ENCODE peak calls at places on chromosomes 12 and 14, in six cellular contexts. T, J, B, U, G and L are unnamed samples.

GRCh38 chr14:69891422-69891821 is 12.2 kb downstream of the SMOC1 start:
- DNase-seq in U (no peak), G (no peak), J (peak; percentile 17), T (no peak), B (no peak), L (peak; percentile 52)

GRCh38 chr14:58272589-58273372 is 25.6 kb upstream of the ARID4A start:
- DNase-seq in J (no peak), T (no peak), B (peak; percentile 29), G (no peak), U (peak; percentile 8), L (no peak)

GRCh38 chr12:132719954-132720324 is 9.3 kb downstream of the PGAM5 start:
- DNase-seq in T (no peak), B (no peak), U (no peak), J (no peak), G (no peak), L (no peak)

GRCh38 chr12:16612647-16613046 is 6.7 kb upstream of the LMO3 start:
- DNase-seq in T (no peak), B (no peak), J (no peak), U (no peak), G (no peak), L (no peak)

GRCh38 chr12:129067482-129067881 is 214.2 kb downstream of the GLT1D1 start:
- DNase-seq in U (no peak), T (no peak), G (no peak), B (no peak), J (no peak), L (no peak)

GRCh38 chr12:50197297-50197727 is 30.1 kb upstream of the CERS5 start:
- DNase-seq in U (no peak), G (no peak), J (no peak), B (peak; percentile 48), T (no peak), L (no peak)

GRCh38 chr14:104602933-104603325 is 1.6 kb downstream of the TMEM179 start:
- DNase-seq in B (no peak), J (no peak), G (no peak), U (no peak), T (no peak), L (no peak)

GRCh38 chr12:32535260-32535999 is 136.1 kb downstream of the FGD4 start:
- DNase-seq in G (no peak), T (peak; percentile 90), B (peak; percentile 89), J (no peak), U (peak; percentile 31), L (no peak)

GRCh38 chr14:94485944-94486841 is 10.2 kb upstream of the SERPINA9 start:
- DNase-seq in T (no peak), J (peak; percentile 88), G (peak; percentile 22), B (peak; percentile 24), U (peak; percentile 63), L (no peak)

GRCh38 chr14:77554816-77555599 is 56.4 kb upstream of the ISM2 start:
- DNase-seq in G (no peak), U (no peak), B (peak; percentile 60), J (peak; percentile 21), T (no peak), L (no peak)

GRCh38 chr12:42507589-42507988 is 82.0 kb downstream of the PRICKLE1 start:
- DNase-seq in U (no peak), T (no peak), J (no peak), G (no peak), B (no peak), L (no peak)

GRCh38 chr14:33836203-33836894 is 114.5 kb downstream of the EGLN3 start:
- DNase-seq in J (no peak), T (no peak), G (no peak), U (no peak), B (no peak), L (no peak)

GRCh38 chr12:99495797-99496196 is 151.8 kb upstream of the GARIN6 start:
- DNase-seq in T (no peak), G (no peak), J (no peak), B (no peak), U (no peak), L (no peak)

GRCh38 chr12:103198499-103198898 is 241.0 kb downstream of the ASCL1 start:
- DNase-seq in J (no peak), T (no peak), U (no peak), G (no peak), B (no peak), L (no peak)

GRCh38 chr12:110705309-110705708 is 16.4 kb upstream of the HVCN1 start:
- DNase-seq in U (no peak), J (no peak), B (no peak), G (no peak), T (no peak), L (no peak)

GRCh38 chr14:41957459-41957858 is 350.8 kb downstream of the LRFN5 start:
- DNase-seq in J (no peak), T (no peak), B (no peak), U (no peak), G (no peak), L (no peak)

GRCh38 chr12:5379737-5380496 is 52.0 kb upstream of the NTF3 start:
- DNase-seq in B (no peak), U (no peak), T (no peak), J (peak; percentile 18), G (peak; percentile 60), L (no peak)

GRCh38 chr12:88993655-88994054 is 358.6 kb downstream of the DUSP6 start:
- DNase-seq in B (peak; percentile 84), T (no peak), G (peak; percentile 63), J (no peak), U (peak; percentile 18), L (no peak)

GRCh38 chr12:120588948-120589930 is 8.0 kb upstream of the POP5 start:
- DNase-seq in B (no peak), T (peak; percentile 88), U (no peak), G (no peak), J (peak; percentile 81), L (no peak)

GRCh38 chr12:124994435-124994975 is 1.1 kb downstream of the BRI3BP start:
- DNase-seq in T (no peak), J (no peak), B (no peak), G (no peak), U (no peak), L (no peak)

GRCh38 chr14:30621354-30621953 is 665 bp upstream of the SCFD1 start:
- DNase-seq in J (no peak), T (no peak), G (no peak), B (no peak), U (no peak), L (no peak)

GRCh38 chr14:30620178-30620577 is 1.9 kb upstream of the SCFD1 start:
- DNase-seq in J (no peak), U (no peak), B (no peak), G (no peak), T (no peak), L (no peak)

GRCh38 chr14:30623412-30624131 is 1.5 kb downstream of the SCFD1 start:
- DNase-seq in G (no peak), T (no peak), U (no peak), J (no peak), B (no peak), L (no peak)

GRCh38 chr14:30624132-30624423 is 2.0 kb downstream of the SCFD1 start:
- DNase-seq in U (no peak), B (no peak), J (no peak), G (no peak), T (no peak), L (no peak)

DNA sequence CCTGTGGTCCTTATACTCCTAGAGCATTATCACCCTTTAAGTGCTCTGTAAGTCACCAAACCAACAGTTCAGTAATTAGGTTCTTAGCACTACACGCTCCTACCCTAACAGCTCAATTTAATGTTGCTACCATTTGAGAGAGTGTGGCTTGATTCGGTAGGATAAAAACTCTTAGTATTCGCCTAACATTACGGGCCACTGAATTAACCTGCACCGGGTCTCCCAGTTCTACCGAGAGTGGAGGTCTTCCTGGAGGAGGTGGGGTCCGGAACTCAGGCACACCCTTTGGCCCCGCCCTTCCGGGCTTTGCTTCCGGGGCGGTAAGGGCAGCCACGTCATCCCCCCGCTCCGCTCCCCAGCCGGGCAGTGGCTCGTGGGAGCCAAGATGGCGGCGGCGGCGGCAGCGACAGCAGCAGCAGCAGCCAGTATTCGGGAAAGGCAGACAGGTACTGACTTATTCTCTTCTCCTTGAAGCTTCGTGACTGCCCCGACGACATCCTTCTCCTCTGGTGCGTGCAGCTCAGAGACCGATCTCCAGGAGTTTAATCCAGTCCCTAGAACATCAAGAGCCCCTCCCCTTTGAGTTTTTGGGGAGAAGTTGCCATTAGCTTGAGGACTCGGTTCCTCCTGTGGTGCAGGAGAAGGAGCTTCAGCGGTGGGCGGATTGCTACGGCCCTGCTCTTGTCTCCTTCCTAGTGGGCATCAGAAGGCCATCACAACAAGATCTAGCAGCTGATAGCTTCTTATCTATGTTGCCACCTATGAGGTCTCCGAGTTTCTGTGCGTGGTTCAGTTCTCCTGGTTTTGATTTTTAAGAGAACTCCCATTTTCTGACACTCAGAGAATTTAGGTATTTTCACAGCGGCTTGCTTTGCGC is at the start of gene SCFD1:
- DNase-seq in G (peak; percentile 65), B (peak; percentile 89), J (peak; percentile 97), T (peak; percentile 96), U (peak; percentile 75), L (no peak)
- TF ChIP-seq POLR2A in G (peak; percentile 85), B (peak; percentile 96), J (peak; percentile 98), T (peak; percentile 94), U (peak; percentile 95), L (peak; percentile 93)

GRCh38 chr12:71938728-71939385 is at the start of gene TPH2:
- DNase-seq in B (peak; percentile 83), G (peak; percentile 31), U (peak; percentile 14), J (peak; percentile 38), T (no peak), L (no peak)
- TF ChIP-seq CTCF in B (peak; percentile 77), G (peak; percentile 37), U (peak; percentile 30), J (peak; percentile 11), T (peak; percentile 39), L (no peak)

GRCh38 chr12:93571360-93571853 is 1.1 kb upstream of the SOCS2 start:
- DNase-seq in U (peak; percentile 76), B (peak; percentile 59), T (peak; percentile 89), G (peak; percentile 50), J (peak; percentile 95), L (no peak)
- TF ChIP-seq POLR2A in U (peak; percentile 47), B (no peak), T (no peak), G (no peak), J (no peak), L (no peak)

DNA sequence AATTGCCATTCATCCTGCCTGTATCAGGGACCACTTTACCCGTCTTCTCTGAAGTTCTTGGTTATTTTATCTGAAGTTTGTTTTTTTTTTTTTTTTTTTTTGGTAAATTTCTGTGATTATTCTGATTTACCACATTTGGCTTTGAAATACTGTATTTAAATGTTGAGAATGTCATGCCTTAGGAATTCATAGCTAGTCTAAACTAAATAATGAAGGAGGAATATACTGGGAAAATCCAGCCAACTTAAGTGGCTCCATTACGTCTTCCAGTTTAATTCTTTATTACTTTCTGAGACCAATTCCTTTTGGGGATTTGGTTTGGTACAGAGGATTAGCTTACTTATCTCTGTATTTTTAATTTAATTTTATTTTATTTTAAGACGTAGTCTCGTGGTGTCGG is 60.3 kb upstream of the KCNMB4 start:
- DNase-seq in J (no peak), T (no peak), B (no peak), G (no peak), U (no peak), L (no peak)
- TF ChIP-seq CTCF in J (no peak), T (no peak), B (no peak), G (no peak), U (no peak), L (no peak)

DNA sequence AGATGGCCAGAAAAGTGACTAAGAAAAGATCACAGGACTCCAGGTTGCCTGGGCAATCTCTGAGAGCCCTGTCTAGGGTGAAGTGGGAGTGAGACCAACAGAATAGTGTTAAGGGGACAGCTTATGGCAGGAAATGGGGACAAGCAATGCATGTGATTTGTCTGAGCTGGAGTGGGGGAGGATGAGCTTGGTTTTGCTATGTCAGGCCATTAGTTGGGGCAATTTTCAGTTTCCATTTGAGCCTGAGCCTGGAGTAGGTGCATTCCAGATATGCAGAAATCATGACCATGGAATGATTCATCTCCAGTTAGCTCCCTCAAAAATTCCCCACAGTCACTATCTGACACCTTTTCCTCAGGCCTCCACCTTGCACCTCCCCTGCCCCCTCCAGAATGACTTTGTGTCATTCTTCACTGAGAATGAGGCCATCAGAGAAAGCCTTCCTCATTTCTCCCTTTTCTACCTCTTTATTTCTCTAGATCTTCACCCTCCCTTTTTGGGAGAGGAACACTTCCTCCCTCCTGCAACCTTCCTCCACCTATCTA is 150.9 kb upstream of the PLEKHG7 start:
- DNase-seq in T (no peak), J (no peak), B (no peak), U (peak; percentile 26), G (no peak), L (no peak)
- TF ChIP-seq POLR2A in T (no peak), J (no peak), B (no peak), U (no peak), G (no peak), L (no peak)